ENCODE peak calls at places on chromosomes 1 and 21, in seven cellular contexts. O is COR-L47; L is astrocyte of the spinal cord; C is endothelial cell of umbilical vein; A is body of pancreas; J is activated CD8-positive, alpha-beta memory T cell treated with anti-CD3 and anti-CD28 coated beads for 48 hours; H is T-helper 1 cell. W is an unnamed sample.

GRCh38 chr1:90573736-90574135 is 143.4 kb downstream of the BARHL2 start:
- DNase-seq in O (no peak), J (no peak), L (no peak), A (no peak), C (no peak), H (no peak), W (no peak)

GRCh38 chr1:184507165-184507564 is 120.3 kb downstream of the C1orf21 start:
- DNase-seq in A (no peak), J (no peak), H (no peak), C (no peak), L (no peak), O (no peak), W (no peak)

GRCh38 chr1:160429125-160429551 is 28.8 kb downstream of the VANGL2 start:
- DNase-seq in C (no peak), H (no peak), O (no peak), L (no peak), A (peak; percentile 21), J (no peak), W (no peak)

GRCh38 chr1:66220477-66220876 is 313.5 kb upstream of the SGIP1 start:
- DNase-seq in L (no peak), O (no peak), J (no peak), A (no peak), H (no peak), C (no peak), W (no peak)

GRCh38 chr1:42173155-42173933 is 8.8 kb upstream of the GUCA2A start:
- DNase-seq in O (peak; percentile 22), H (peak; percentile 38), L (peak; percentile 52), A (peak; percentile 62), C (peak; percentile 52), J (peak; percentile 15), W (no peak)

GRCh38 chr1:56819393-56819899 is at the start of gene FYB2:
- DNase-seq in L (peak; percentile 40), J (no peak), A (peak; percentile 29), H (no peak), C (no peak), O (no peak), W (peak; percentile 76)

GRCh38 chr1:67683306-67683705 is 1.7 kb upstream of the GADD45A start:
- DNase-seq in O (no peak), H (no peak), J (no peak), L (peak; percentile 75), A (no peak), C (peak; percentile 56), W (no peak)

GRCh38 chr1:16145988-16146887 is 9.6 kb downstream of the EPHA2 start:
- DNase-seq in H (no peak), J (no peak), L (peak; percentile 95), O (peak; percentile 43), A (peak; percentile 83), C (peak; percentile 93), W (peak; percentile 72)

GRCh38 chr1:154730251-154730650 is 122.3 kb upstream of the ADAR start:
- DNase-seq in H (no peak), C (peak; percentile 93), L (peak; percentile 64), J (no peak), A (no peak), O (peak; percentile 96), W (no peak)

GRCh38 chr1:237814319-237814924 is 76.3 kb downstream of the ZP4 start:
- DNase-seq in C (no peak), H (no peak), A (no peak), O (no peak), J (no peak), L (peak; percentile 7), W (no peak)

GRCh38 chr21:14321042-14321441 is 61.9 kb downstream of the HSPA13 start:
- DNase-seq in C (no peak), O (no peak), H (no peak), A (no peak), L (peak; percentile 15), J (no peak), W (no peak)

GRCh38 chr1:33420870-33421775 is 9.8 kb downstream of the PHC2 start:
- DNase-seq in H (no peak), A (no peak), J (no peak), O (no peak), L (peak; percentile 57), C (peak; percentile 74), W (no peak)

GRCh38 chr1:20089328-20090077 is 19.5 kb downstream of the PLA2G5 start:
- DNase-seq in J (no peak), A (no peak), O (no peak), L (no peak), C (no peak), H (no peak), W (peak; percentile 49)

GRCh38 chr1:102851616-102852015 is 256.7 kb downstream of the COL11A1 start:
- DNase-seq in L (peak; percentile 30), H (no peak), J (no peak), C (no peak), O (no peak), A (no peak), W (no peak)

GRCh38 chr1:175471039-175471800 is 272.2 kb downstream of the TNR start:
- DNase-seq in J (no peak), O (no peak), A (no peak), H (no peak), L (peak; percentile 4), C (no peak), W (no peak)

GRCh38 chr1:197984273-197984672 is 67.1 kb downstream of the LHX9 start:
- DNase-seq in O (no peak), L (no peak), A (no peak), H (no peak), J (no peak), C (no peak), W (no peak)

GRCh38 chr1:15321601-15322000 is 74.6 kb downstream of the FHAD1 start:
- DNase-seq in J (no peak), O (no peak), A (no peak), L (no peak), C (no peak), H (no peak), W (no peak)